ENCODE peak calls at places on chromosomes 2 and 18, in nine cellular contexts. O is CD8-positive, alpha-beta T cell; P is NCI-H187; S is HL-60; F is dorsolateral prefrontal cortex; A is T-helper 1 cell; L is fibroblast of lung; K is neural crest cell; C is activated CD8-positive, alpha-beta memory T cell treated with anti-CD3 and anti-CD28 coated beads for 48 hours. V is an unnamed sample.

GRCh38 chr2:240972636-240973521 is 25.5 kb upstream of the SNED1 start:
- DNase-seq in P (no peak), L (no peak), K (no peak), O (no peak), A (no peak), F (peak), C (no peak), S (no peak), V (no peak)

GRCh38 chr2:113225505-113226259 is 51.9 kb downstream of the PSD4 start:
- DNase-seq in L (peak), P (peak), O (no peak), F (no peak), K (no peak), S (no peak), C (no peak), A (no peak), V (no peak)

GRCh38 chr2:216698895-216699294 is 3.5 kb upstream of the IGFBP5 start:
- DNase-seq in L (peak), S (peak), K (no peak), P (peak), C (no peak), A (no peak), F (no peak), O (no peak), V (no peak)

GRCh38 chr2:10824191-10824590 is 11.6 kb upstream of the PDIA6 start:
- DNase-seq in L (no peak), A (no peak), K (no peak), F (no peak), S (no peak), O (no peak), C (no peak), P (no peak), V (no peak)

GRCh38 chr2:232571026-232571474 is 20.6 kb downstream of the EIF4E2 start:
- DNase-seq in S (no peak), L (no peak), A (no peak), K (no peak), C (no peak), F (no peak), O (no peak), P (no peak), V (no peak)

GRCh38 chr2:63488118-63488713 is 100.1 kb downstream of the WDPCP start:
- DNase-seq in F (peak), S (peak), P (no peak), K (no peak), C (no peak), L (peak), A (no peak), O (no peak), V (no peak)

GRCh38 chr18:78833833-78834232 is 145.8 kb upstream of the SALL3 start:
- DNase-seq in A (no peak), K (no peak), C (no peak), F (no peak), S (no peak), O (no peak), P (no peak), L (no peak), V (no peak)

GRCh38 chr2:107553534-107553933 is 273.2 kb upstream of the RGPD4 start:
- DNase-seq in F (no peak), L (no peak), K (no peak), C (no peak), S (no peak), O (no peak), A (no peak), P (no peak), V (no peak)

GRCh38 chr2:74516070-74516633 is 1.9 kb downstream of the TLX2 start:
- DNase-seq in C (no peak), A (peak), P (no peak), S (no peak), F (no peak), L (no peak), K (no peak), O (peak), V (no peak)

GRCh38 chr2:45851576-45852304 is 200.3 kb downstream of the PRKCE start:
- DNase-seq in K (no peak), A (no peak), S (no peak), P (no peak), C (no peak), O (no peak), F (no peak), L (peak), V (no peak)

GRCh38 chr2:39437522-39438296 is 624 bp upstream of the MAP4K3 start:
- DNase-seq in F (peak), L (peak), S (peak), O (peak), P (peak), C (peak), K (no peak), A (peak), V (no peak)

GRCh38 chr2:41400057-41400665 is 647.7 kb upstream of the PKDCC start:
- DNase-seq in S (no peak), L (peak), F (no peak), P (no peak), C (no peak), O (no peak), A (no peak), K (peak), V (no peak)

GRCh38 chr2:6986251-6986893 is 69.2 kb downstream of the RNF144A start:
- DNase-seq in P (no peak), C (no peak), L (no peak), A (no peak), S (peak), O (no peak), K (peak), F (no peak), V (no peak)

GRCh38 chr18:56112013-56112749 is 524.2 kb upstream of the TCF4 start:
- DNase-seq in P (no peak), C (no peak), A (no peak), O (no peak), F (no peak), K (no peak), L (peak), S (no peak), V (no peak)